ENCODE peak calls at places on chromosomes 4 and X, in five cellular contexts. O is GM06990; F is CD4-positive, alpha-beta T cell; L is AG09309; R is AG04450. V is an unnamed sample.

GRCh38 chrX:49930046-49930445 is 7.7 kb downstream of the CLCN5 start:
- DNase-seq in L (peak), O (no peak), F (no peak), R (no peak), V (no peak)

GRCh38 chr4:102815981-102816380 is 11.4 kb downstream of the UBE2D3 start:
- DNase-seq in L (peak), O (no peak), F (no peak), R (peak), V (no peak)

GRCh38 chr4:86594559-86595425 is 677 bp downstream of the PTPN13 start:
- DNase-seq in O (peak), R (peak), F (no peak), L (peak), V (peak)

GRCh38 chr4:6506616-6507140 is 34.3 kb upstream of the PPP2R2C start:
- DNase-seq in F (no peak), L (no peak), O (no peak), R (no peak), V (no peak)

GRCh38 chr4:15964159-15964558 is 1.2 kb upstream of the FGFBP2 start:
- DNase-seq in R (no peak), O (no peak), L (no peak), F (no peak), V (no peak)

GRCh38 chr4:72842323-72842722 is 227.2 kb downstream of the COX18 start:
- DNase-seq in F (no peak), O (no peak), R (no peak), L (no peak), V (no peak)

GRCh38 chrX:48578661-48579128 is 4.4 kb downstream of the RBM3 start:
- DNase-seq in R (no peak), L (no peak), O (no peak), F (no peak), V (no peak)

GRCh38 chr4:172845281-172845680 is 323.3 kb upstream of the GALNT7 start:
- DNase-seq in R (no peak), O (no peak), F (no peak), L (no peak), V (no peak)

GRCh38 chr4:61440306-61440705 is 240.2 kb downstream of the ADGRL3 start:
- DNase-seq in F (no peak), L (no peak), R (no peak), O (no peak), V (no peak)

DNA sequence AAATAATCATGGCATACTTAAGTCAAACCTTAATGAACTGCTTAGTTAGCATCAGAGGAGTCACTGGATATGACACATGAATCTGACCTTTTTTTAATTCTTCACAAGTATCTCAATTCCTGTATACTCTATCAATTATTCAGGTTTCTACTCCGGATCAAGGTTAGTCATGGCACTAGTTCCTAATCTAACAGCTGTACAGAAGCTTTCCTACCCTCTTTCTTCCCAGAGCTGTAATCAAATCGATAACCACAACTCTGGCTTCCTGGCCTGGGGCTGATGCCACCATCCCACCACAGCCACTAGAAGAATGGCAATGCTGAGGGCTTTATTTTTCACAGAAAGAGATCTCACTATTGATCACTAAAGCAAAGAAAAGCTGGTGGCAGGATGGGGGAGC is 718.5 kb downstream of the SMARCA1 start:
- DNase-seq in F (no peak), O (no peak), L (no peak), R (no peak), V (no peak)
- TF ChIP-seq CTCF in F (no peak), O (no peak), L (no peak), R (no peak), V (no peak)

GRCh38 chrX:47568656-47569295 is 7.8 kb downstream of the ARAF start:
- DNase-seq in R (no peak), F (peak), L (no peak), O (no peak), V (no peak)
- TF ChIP-seq CTCF in R (peak), F (peak), L (peak), O (peak), V (no peak)

GRCh38 chr4:121665371-121665770 is 31.4 kb downstream of the ANXA5 start:
- DNase-seq in O (no peak), L (no peak), F (no peak), R (no peak), V (no peak)
- TF ChIP-seq CTCF in O (no peak), L (no peak), F (no peak), R (no peak), V (no peak)

GRCh38 chr4:144611850-144612249 is 34.1 kb upstream of the HHIP start:
- DNase-seq in F (no peak), L (no peak), R (no peak), O (no peak), V (peak)
- TF ChIP-seq CTCF in F (no peak), L (peak), R (peak), O (peak), V (peak)

GRCh38 chr4:75512336-75513211 is 1.6 kb downstream of the RCHY1 start:
- DNase-seq in F (no peak), L (no peak), O (peak), R (no peak), V (peak)

GRCh38 chr4:75514949-75515612 is 808 bp downstream of the THAP6 start:
- DNase-seq in O (peak), R (no peak), L (no peak), F (peak), V (peak)

GRCh38 chr4:75513529-75514130 is 573 bp downstream of the RCHY1 start:
- DNase-seq in R (no peak), L (no peak), F (no peak), O (no peak), V (no peak)

GRCh38 chr4:75516144-75516543 is 1.9 kb downstream of the THAP6 start:
- DNase-seq in O (no peak), F (no peak), R (no peak), L (no peak), V (no peak)

DNA sequence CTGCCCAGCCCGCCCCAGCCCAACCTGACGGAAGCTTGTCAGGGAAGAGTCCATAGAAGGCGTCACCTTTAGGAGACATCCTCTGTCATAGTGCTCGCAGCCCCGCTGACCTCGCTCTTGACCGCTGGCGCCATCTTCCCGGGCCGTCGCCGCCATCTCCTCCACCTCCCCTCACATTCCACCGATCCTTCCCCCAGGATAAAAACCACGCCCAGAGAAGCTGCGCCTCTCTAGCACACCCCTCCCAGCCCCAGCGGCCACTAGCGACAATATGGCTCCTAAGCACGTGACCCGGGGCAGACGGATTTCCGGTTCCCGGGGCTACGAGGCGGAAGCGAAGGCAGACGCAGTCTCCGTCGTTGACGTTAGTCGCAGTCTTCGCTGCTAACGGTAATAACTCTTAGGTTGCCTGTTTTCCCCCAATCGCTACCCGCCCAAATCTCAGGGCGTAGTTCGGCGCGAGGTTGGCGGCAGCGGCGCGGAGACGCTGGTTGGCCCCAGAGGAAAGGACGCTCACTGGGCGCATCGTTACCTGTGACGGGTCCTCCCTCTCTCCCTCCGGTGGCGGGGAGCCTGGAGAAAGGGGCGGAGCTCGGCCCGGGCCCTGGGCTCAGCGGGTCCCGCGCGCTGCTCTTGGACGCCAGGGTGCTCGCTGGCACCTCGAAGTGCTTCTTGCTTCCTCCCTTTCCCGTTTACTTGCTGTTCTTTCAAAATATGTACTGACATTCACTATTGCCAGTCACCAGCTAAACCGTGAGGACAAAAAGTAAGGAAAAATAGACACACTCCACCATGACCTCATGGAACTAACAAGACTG is at the start of the genes RCHY1 and THAP6:
- DNase-seq in F (peak), O (peak), R (peak), L (peak), V (peak)
- TF ChIP-seq CTCF in F (no peak), O (no peak), R (no peak), L (peak), V (no peak)

GRCh38 chr4:153649572-153649991 is 34.5 kb upstream of the TLR2 start:
- DNase-seq in R (no peak), O (no peak), F (no peak), L (no peak), V (no peak)
- TF ChIP-seq CTCF in R (peak), O (peak), F (no peak), L (peak), V (peak)

GRCh38 chr4:130306566-130306965 is 1210.6 kb downstream of the C4orf33 start:
- DNase-seq in O (no peak), R (no peak), F (no peak), L (no peak), V (no peak)
- TF ChIP-seq CTCF in O (no peak), R (no peak), F (no peak), L (no peak), V (no peak)

DNA sequence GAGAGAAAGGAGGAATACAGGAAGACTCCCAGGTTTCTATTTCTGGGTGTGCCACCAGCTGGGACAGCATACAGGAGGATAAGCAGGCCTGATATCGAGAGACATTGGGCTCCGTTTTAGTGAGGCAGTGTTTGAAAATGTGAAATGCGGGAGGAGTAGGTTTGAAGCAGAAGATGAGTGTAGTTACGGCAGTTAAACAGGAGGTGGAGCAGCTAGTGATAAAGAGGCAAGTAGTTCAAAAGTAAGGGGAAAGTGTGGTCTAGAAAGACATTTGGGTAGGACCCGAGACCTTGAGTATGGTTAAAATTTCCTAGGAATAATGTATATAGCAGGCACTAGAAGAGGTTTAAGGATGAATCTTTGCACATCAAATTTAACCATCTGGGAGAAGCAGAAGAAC is 42.4 kb downstream of the DCUN1D4 start:
- DNase-seq in O (no peak), L (no peak), F (no peak), R (no peak), V (peak)
- TF ChIP-seq CTCF in O (peak), L (peak), F (no peak), R (peak), V (peak)

DNA sequence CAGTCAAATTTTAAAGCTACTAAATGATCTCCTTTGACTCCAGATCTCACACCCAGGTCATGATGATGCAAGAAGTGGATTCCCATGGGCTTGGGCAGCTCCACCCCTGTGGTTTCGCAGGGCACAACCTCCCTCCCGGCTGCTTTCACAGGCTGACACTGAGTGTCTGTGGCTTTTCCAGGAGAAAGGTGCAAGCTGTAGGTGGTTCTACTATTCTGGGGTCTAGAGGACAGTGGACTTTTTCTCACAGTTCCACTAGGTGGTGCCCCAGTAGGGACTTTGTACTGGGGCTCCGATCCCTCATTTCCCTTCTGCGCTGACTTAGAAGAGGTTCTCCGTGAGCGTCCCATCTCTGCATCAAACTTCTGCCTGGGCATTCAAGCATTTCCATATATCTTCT is 845.2 kb downstream of the PCDH18 start:
- DNase-seq in F (no peak), O (no peak), L (no peak), R (no peak), V (no peak)
- TF ChIP-seq CTCF in F (no peak), O (no peak), L (no peak), R (peak), V (no peak)